ENCODE peak calls at places on chromosome 14, in nine cellular contexts. R, J, G, L, M, H, F, I and W are unnamed samples.

GRCh38 chr14:31843361-31844091 is 233.6 kb upstream of the ARHGAP5 start:
- DNase-seq in R (no peak), J (peak), G (no peak), L (peak), M (peak), H (peak), F (no peak), I (peak), W (peak)

GRCh38 chr14:105213396-105213795 is 32.3 kb upstream of the NUDT14 start:
- DNase-seq in R (no peak), J (no peak), G (no peak), L (no peak), M (no peak), H (no peak), F (no peak), I (no peak), W (no peak)

GRCh38 chr14:64569108-64570045 is 19.6 kb downstream of the PPP1R36 start:
- DNase-seq in R (peak), J (peak), G (peak), L (peak), M (peak), H (peak), F (peak), I (peak), W (peak)

GRCh38 chr14:36647827-36648753 is 13.6 kb upstream of the PAX9 start:
- DNase-seq in R (peak), J (peak), G (peak), L (peak), M (peak), H (peak), F (no peak), I (peak), W (peak)

GRCh38 chr14:104738375-104739019 is 14.4 kb upstream of the SIVA1 start:
- DNase-seq in R (no peak), J (no peak), G (no peak), L (no peak), M (no peak), H (no peak), F (no peak), I (no peak), W (no peak)

GRCh38 chr14:93090826-93091583 is 24.7 kb downstream of the ITPK1 start:
- DNase-seq in R (no peak), J (no peak), G (no peak), L (peak), M (no peak), H (no peak), F (no peak), I (no peak), W (no peak)

GRCh38 chr14:27845241-27845850 is 921.2 kb upstream of the FOXG1 start:
- DNase-seq in R (no peak), J (no peak), G (no peak), L (no peak), M (no peak), H (no peak), F (no peak), I (no peak), W (no peak)

GRCh38 chr14:92914087-92914656 is 8.8 kb upstream of the CHGA start:
- DNase-seq in R (peak), J (peak), G (peak), L (peak), M (peak), H (peak), F (no peak), I (peak), W (peak)

DNA sequence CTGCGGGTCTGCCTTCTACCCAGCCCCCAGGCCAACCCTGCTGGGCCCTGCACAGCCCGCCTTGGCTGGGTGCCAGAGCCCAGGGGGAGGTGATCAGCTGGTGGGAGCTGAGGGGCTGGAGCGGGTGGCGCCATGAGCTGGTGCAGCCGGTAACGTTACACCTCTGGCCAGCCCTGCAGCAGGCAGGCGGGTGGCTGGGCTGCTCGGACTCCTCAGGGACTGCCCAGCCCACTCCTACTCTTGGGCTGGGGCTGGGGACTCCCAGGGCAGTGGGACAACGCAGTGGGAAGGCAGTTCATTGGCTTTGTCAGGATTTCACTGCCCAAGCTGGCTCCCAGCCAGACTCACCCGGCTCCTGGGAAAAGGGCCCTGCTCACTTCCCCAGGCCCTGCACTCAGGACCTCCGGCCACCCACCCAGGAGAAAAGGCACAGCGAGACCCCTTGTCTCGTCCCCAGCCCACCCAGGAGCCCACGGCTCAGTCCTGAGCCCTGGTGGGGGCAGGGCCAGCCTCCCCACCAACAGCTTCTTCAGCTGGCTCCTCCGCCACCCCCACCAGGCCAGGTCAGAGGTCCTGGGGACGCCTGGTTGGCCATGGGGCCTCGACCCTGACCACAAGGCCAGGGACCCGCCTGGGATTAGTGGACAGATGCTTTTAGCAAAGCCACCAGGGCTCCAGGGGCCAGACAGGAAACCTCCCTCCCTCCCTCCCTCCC is 1.0 kb downstream of the PGF start:
- DNase-seq in R (peak), J (no peak), G (peak), L (no peak), M (no peak), H (no peak), F (no peak), I (peak), W (no peak)
- H3K4me3 ChIP-seq in R (no peak), J (peak), G (peak), L (peak), M (peak), H (peak), F (peak), I (peak), W (no peak)

GRCh38 chr14:57069702-57070101 is 199.0 kb downstream of the EXOC5 start:
- DNase-seq in R (no peak), J (no peak), G (no peak), L (no peak), M (no peak), H (no peak), F (no peak), I (no peak), W (no peak)

GRCh38 chr14:57066463-57066862 is 202.2 kb downstream of the EXOC5 start:
- DNase-seq in R (no peak), J (no peak), G (no peak), L (no peak), M (no peak), H (no peak), F (no peak), I (no peak), W (no peak)

GRCh38 chr14:57071639-57072038 is 197.1 kb downstream of the EXOC5 start:
- DNase-seq in R (peak), J (no peak), G (no peak), L (no peak), M (no peak), H (no peak), F (no peak), I (no peak), W (no peak)

GRCh38 chr14:57068511-57068910 is 200.2 kb downstream of the EXOC5 start:
- DNase-seq in R (peak), J (no peak), G (no peak), L (no peak), M (no peak), H (no peak), F (no peak), I (no peak), W (no peak)

GRCh38 chr14:57066887-57067513 is 201.7 kb downstream of the EXOC5 start:
- DNase-seq in R (peak), J (peak), G (peak), L (no peak), M (peak), H (peak), F (no peak), I (peak), W (peak)
- TF ChIP-seq CTCF in R (peak), J (peak), G (no peak), L (peak), M (peak), H (peak), F (peak), I (peak), W (peak)

GRCh38 chr14:69354383-69355154 is 43.5 kb downstream of the ERH start:
- DNase-seq in R (no peak), J (no peak), G (peak), L (no peak), M (no peak), H (no peak), F (peak), I (no peak), W (no peak)

GRCh38 chr14:69355955-69356321 is 42.2 kb downstream of the ERH start:
- DNase-seq in R (no peak), J (peak), G (peak), L (peak), M (peak), H (peak), F (peak), I (no peak), W (peak)

GRCh38 chr14:69356903-69357543 is 41.1 kb downstream of the ERH start:
- DNase-seq in R (no peak), J (no peak), G (no peak), L (no peak), M (no peak), H (no peak), F (no peak), I (no peak), W (no peak)

GRCh38 chr14:69353168-69353567 is 44.9 kb downstream of the ERH start:
- DNase-seq in R (no peak), J (no peak), G (no peak), L (no peak), M (no peak), H (no peak), F (no peak), I (no peak), W (no peak)

DNA sequence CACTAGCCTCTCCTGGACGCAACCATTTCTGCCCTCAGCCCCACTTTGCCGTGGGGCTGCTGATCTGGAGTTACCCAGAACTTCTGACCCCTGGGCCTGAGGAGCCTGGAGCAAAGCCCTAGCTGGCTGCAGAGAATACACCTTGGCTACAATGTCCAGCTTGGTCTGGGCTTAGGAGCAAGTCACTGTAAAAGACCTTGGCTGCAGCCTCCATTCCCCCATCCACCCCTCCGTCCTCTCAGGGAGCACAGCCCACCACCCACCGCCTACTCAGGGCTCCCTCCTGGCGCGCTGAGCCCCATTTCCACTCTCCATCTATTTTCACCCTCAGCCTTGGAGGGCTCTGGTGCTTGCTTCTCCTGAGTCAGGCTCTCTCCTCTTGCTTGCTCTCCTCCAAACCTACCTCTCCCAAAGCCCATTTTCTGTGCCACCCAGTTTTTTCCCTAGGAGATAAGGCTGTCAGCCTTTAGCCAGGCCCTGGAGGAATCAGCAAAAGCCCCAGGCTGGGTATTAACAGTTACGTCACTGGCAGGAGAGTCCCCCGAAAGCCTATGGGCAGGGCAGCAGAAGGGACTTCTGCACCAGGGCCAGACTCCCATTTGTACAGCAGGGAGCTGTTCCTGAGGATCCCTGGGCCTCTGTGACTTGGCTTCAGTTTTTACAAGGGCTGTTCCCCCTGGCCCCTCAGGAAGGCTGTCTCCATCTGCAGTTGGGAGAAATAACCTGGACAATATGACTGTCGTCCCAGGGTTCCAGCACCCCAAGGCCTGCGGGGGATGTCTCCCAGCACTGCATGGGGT is 42.7 kb downstream of the ERH start:
- DNase-seq in R (no peak), J (no peak), G (no peak), L (no peak), M (no peak), H (no peak), F (no peak), I (no peak), W (no peak)
- H3K4me3 ChIP-seq in R (no peak), J (no peak), G (no peak), L (no peak), M (no peak), H (no peak), F (no peak), I (no peak), W (no peak)

DNA sequence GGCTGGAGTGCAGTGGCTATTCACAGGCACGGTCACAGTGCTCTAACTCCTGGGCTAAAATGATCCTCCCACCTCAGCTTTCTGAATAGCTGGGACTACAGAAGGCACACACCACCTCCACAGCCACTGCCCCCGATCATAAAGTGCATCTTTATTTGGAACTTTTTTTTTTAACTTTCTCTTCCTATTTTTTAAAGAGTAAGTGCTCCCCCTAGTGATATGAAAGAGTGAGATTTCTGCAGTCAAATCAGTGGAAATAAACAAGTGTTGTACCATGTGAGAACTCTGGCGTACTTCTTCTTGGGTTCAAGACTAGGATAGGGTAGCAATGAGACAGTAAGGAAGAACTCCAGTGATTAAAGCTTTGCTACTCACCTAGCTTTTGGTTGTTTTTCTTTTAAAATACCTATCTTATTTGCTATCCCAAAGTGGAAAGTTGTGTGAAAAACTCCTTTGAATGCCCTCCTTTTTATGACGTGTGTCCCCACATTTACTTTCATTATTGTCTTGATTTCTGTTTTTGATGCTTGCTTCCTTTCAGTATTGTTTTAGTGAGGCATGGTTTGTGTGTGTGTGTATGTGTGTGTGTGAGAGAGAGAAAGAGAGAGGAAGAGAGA is 6.6 kb downstream of the PPP4R4 start:
- DNase-seq in R (peak), J (peak), G (peak), L (peak), M (peak), H (peak), F (no peak), I (peak), W (peak)
- TF ChIP-seq CTCF in R (peak), J (peak), G (peak), L (peak), M (peak), H (peak), F (peak), I (peak), W (peak)

DNA sequence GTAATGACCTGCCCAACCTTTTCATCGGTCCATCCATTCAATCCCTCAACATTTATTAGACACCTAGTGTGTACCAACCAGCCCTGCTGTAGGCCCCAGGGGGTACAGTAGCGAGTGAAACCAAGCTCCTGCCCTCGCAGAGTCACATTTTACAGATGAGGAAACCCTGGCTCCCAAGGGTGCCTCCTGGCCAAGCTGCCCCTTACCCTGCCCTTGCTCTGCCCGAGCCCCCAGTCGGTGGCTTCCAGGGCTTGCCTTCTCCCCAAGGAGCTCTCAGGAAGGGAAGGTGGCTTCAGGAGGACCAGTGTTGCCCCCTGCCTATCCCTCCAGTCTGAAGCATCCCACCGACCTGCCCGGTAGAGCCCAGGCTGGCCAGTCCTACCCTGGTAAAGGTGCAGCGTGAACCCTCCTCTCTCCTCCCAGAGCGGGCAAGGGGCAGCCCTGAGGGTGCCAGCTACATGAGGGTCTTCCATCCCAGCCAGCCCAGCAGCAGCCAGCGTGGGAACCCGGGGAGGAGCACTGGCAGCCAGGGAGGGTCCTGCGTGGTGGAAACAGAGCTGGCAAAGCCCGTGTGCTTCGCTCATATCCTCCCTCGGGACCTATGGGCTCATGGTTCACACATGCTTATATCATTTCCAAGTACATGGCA is 670 bp upstream of the BEGAIN start:
- DNase-seq in R (no peak), J (no peak), G (no peak), L (no peak), M (peak), H (no peak), F (no peak), I (no peak), W (peak)
- H3K4me3 ChIP-seq in R (peak), J (no peak), G (no peak), L (no peak), M (no peak), H (no peak), F (no peak), I (no peak), W (no peak)